ENCODE peak calls at places on chromosomes 1 and 21, in six cellular contexts. One of them, this sample, is unnamed.

GRCh38 chr1:96763514-96763913 is 41.9 kb downstream of the PTBP2 start:
- DNase-seq in neuronal stem cell: no peak
- DNase-seq in H9: no peak
- DNase-seq in trophoblast cell: no peak
- DNase-seq in H1: no peak
- DNase-seq in mesenchymal stem cell: no peak
- DNase-seq in this sample: no peak

GRCh38 chr1:23854568-23854967 is 13.5 kb downstream of the FUCA1 start:
- DNase-seq in neuronal stem cell: no peak
- DNase-seq in H9: no peak
- DNase-seq in trophoblast cell: no peak
- DNase-seq in H1: no peak
- DNase-seq in mesenchymal stem cell: peak; percentile 22
- DNase-seq in this sample: no peak

GRCh38 chr1:94056996-94057395 is 64.0 kb downstream of the ABCA4 start:
- DNase-seq in neuronal stem cell: no peak
- DNase-seq in H9: no peak
- DNase-seq in trophoblast cell: no peak
- DNase-seq in H1: no peak
- DNase-seq in mesenchymal stem cell: no peak
- DNase-seq in this sample: no peak

GRCh38 chr1:158019177-158019868 is 25.9 kb downstream of the KIRREL1 start:
- DNase-seq in neuronal stem cell: peak; percentile 69
- DNase-seq in H9: peak; percentile 82
- DNase-seq in trophoblast cell: peak; percentile 33
- DNase-seq in H1: no peak
- DNase-seq in mesenchymal stem cell: peak; percentile 97
- DNase-seq in this sample: peak; percentile 94

GRCh38 chr1:211830055-211830329 is 571 bp downstream of the LPGAT1 start:
- DNase-seq in neuronal stem cell: peak; percentile 2
- DNase-seq in H9: no peak
- DNase-seq in trophoblast cell: no peak
- DNase-seq in H1: peak; percentile 66
- DNase-seq in mesenchymal stem cell: no peak
- DNase-seq in this sample: no peak

GRCh38 chr1:59179673-59180072 is 117.2 kb upstream of the FGGY start:
- DNase-seq in neuronal stem cell: no peak
- DNase-seq in H9: no peak
- DNase-seq in trophoblast cell: no peak
- DNase-seq in H1: no peak
- DNase-seq in mesenchymal stem cell: no peak
- DNase-seq in this sample: peak; percentile 29

GRCh38 chr1:190494451-190494850 is 16.8 kb upstream of the BRINP3 start:
- DNase-seq in neuronal stem cell: no peak
- DNase-seq in H9: no peak
- DNase-seq in trophoblast cell: no peak
- DNase-seq in H1: no peak
- DNase-seq in mesenchymal stem cell: no peak
- DNase-seq in this sample: no peak

GRCh38 chr1:27049607-27050006 is 37.0 kb upstream of the TENT5B start:
- DNase-seq in neuronal stem cell: no peak
- DNase-seq in H9: peak; percentile 85
- DNase-seq in trophoblast cell: no peak
- DNase-seq in H1: no peak
- DNase-seq in mesenchymal stem cell: no peak
- DNase-seq in this sample: no peak

GRCh38 chr1:52323731-52324130 is 42.3 kb downstream of the CC2D1B start:
- DNase-seq in neuronal stem cell: no peak
- DNase-seq in H9: no peak
- DNase-seq in trophoblast cell: no peak
- DNase-seq in H1: no peak
- DNase-seq in mesenchymal stem cell: no peak
- DNase-seq in this sample: no peak

GRCh38 chr1:30724175-30724574 is 790 bp upstream of the MATN1 start:
- DNase-seq in neuronal stem cell: no peak
- DNase-seq in H9: no peak
- DNase-seq in trophoblast cell: no peak
- DNase-seq in H1: no peak
- DNase-seq in mesenchymal stem cell: no peak
- DNase-seq in this sample: no peak

GRCh38 chr21:35748683-35749314 is 311.5 kb downstream of the SETD4 start:
- DNase-seq in neuronal stem cell: no peak
- DNase-seq in H9: no peak
- DNase-seq in trophoblast cell: no peak
- DNase-seq in H1: no peak
- DNase-seq in mesenchymal stem cell: no peak
- DNase-seq in this sample: no peak

GRCh38 chr1:229408458-229409037 is 25.3 kb downstream of the ACTA1 start:
- DNase-seq in neuronal stem cell: no peak
- DNase-seq in H9: peak; percentile 71
- DNase-seq in trophoblast cell: peak; percentile 99
- DNase-seq in H1: peak; percentile 60
- DNase-seq in mesenchymal stem cell: peak; percentile 16
- DNase-seq in this sample: peak; percentile 7

GRCh38 chr21:44706706-44707615 is 4.4 kb downstream of the TSPEAR start:
- DNase-seq in neuronal stem cell: no peak
- DNase-seq in H9: no peak
- DNase-seq in trophoblast cell: no peak
- DNase-seq in H1: peak; percentile 69
- DNase-seq in mesenchymal stem cell: no peak
- DNase-seq in this sample: no peak

GRCh38 chr1:96845464-96845863 is 123.9 kb downstream of the PTBP2 start:
- DNase-seq in neuronal stem cell: no peak
- DNase-seq in H9: peak; percentile 74
- DNase-seq in trophoblast cell: peak; percentile 9
- DNase-seq in H1: peak; percentile 74
- DNase-seq in mesenchymal stem cell: peak; percentile 17
- DNase-seq in this sample: no peak

GRCh38 chr1:15354580-15354965 is 55.1 kb upstream of the EFHD2 start:
- DNase-seq in neuronal stem cell: no peak
- DNase-seq in H9: no peak
- DNase-seq in trophoblast cell: no peak
- DNase-seq in H1: no peak
- DNase-seq in mesenchymal stem cell: peak; percentile 47
- DNase-seq in this sample: peak; percentile 78

GRCh38 chr1:226671268-226671667 is 67.8 kb downstream of the ITPKB start:
- DNase-seq in neuronal stem cell: no peak
- DNase-seq in H9: no peak
- DNase-seq in trophoblast cell: no peak
- DNase-seq in H1: no peak
- DNase-seq in mesenchymal stem cell: no peak
- DNase-seq in this sample: no peak

GRCh38 chr1:78792756-78793155 is 143.1 kb downstream of the IFI44 start:
- DNase-seq in neuronal stem cell: no peak
- DNase-seq in H9: no peak
- DNase-seq in trophoblast cell: no peak
- DNase-seq in H1: no peak
- DNase-seq in mesenchymal stem cell: no peak
- DNase-seq in this sample: no peak

GRCh38 chr21:18987515-18988026 is 584.0 kb upstream of the TMPRSS15 start:
- DNase-seq in neuronal stem cell: no peak
- DNase-seq in H9: peak; percentile 30
- DNase-seq in trophoblast cell: no peak
- DNase-seq in H1: no peak
- DNase-seq in mesenchymal stem cell: no peak
- DNase-seq in this sample: no peak

GRCh38 chr1:21939650-21940374 is 2.7 kb upstream of the HSPG2 start:
- DNase-seq in neuronal stem cell: no peak
- DNase-seq in H9: no peak
- DNase-seq in trophoblast cell: peak; percentile 95
- DNase-seq in H1: no peak
- DNase-seq in mesenchymal stem cell: peak; percentile 99
- DNase-seq in this sample: peak; percentile 98

GRCh38 chr1:192702212-192702993 is 66.5 kb downstream of the RGS13 start:
- DNase-seq in neuronal stem cell: no peak
- DNase-seq in H9: no peak
- DNase-seq in trophoblast cell: no peak
- DNase-seq in H1: no peak
- DNase-seq in mesenchymal stem cell: peak; percentile 92
- DNase-seq in this sample: peak; percentile 89

GRCh38 chr1:119071321-119071720 is 69.1 kb downstream of the WARS2 start:
- DNase-seq in neuronal stem cell: no peak
- DNase-seq in H9: no peak
- DNase-seq in trophoblast cell: no peak
- DNase-seq in H1: no peak
- DNase-seq in mesenchymal stem cell: no peak
- DNase-seq in this sample: no peak

DNA sequence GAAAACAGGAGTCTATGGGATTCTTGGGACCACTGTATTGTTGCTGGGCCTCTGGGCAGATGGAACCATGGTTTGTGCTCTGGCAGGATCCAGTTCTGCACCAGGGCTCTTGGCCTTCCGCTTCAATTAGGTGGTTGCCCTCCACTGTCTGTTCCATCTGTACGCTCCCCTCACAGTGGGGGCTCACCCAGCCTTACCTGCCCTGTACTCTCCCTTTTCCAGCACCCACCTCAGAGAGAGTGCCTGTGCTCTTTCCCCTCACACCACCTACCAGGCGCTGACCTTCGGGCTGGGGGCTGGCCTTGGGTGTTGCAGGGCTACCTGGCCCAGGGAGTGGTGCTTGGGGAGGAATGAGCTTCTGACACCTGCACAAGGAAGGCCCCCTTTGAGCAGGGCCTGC is 7.5 kb downstream of the PKNOX1 start:
- DNase-seq in neuronal stem cell: no peak
- DNase-seq in H9: no peak
- DNase-seq in trophoblast cell: no peak
- DNase-seq in H1: no peak
- DNase-seq in mesenchymal stem cell: no peak
- DNase-seq in this sample: no peak
- H4K91ac ChIP-seq in neuronal stem cell: no peak overlapping the region
- H4K91ac ChIP-seq in H9: no peak overlapping the region
- H4K91ac ChIP-seq in trophoblast cell: no peak overlapping the region
- H4K91ac ChIP-seq in H1: peak overlapping the region; percentile 92
- H4K91ac ChIP-seq in mesenchymal stem cell: peak overlapping the region; percentile 1
- H4K91ac ChIP-seq in this sample: no peak overlapping the region

GRCh38 chr1:232709339-232709738 is 79.4 kb upstream of the SIPA1L2 start:
- DNase-seq in neuronal stem cell: no peak
- DNase-seq in H9: no peak
- DNase-seq in trophoblast cell: no peak
- DNase-seq in H1: no peak
- DNase-seq in mesenchymal stem cell: peak; percentile 55
- DNase-seq in this sample: peak; percentile 31
- H4K91ac ChIP-seq in neuronal stem cell: no peak overlapping the region
- H4K91ac ChIP-seq in H9: no peak overlapping the region
- H4K91ac ChIP-seq in trophoblast cell: no peak overlapping the region
- H4K91ac ChIP-seq in H1: no peak overlapping the region
- H4K91ac ChIP-seq in mesenchymal stem cell: peak overlapping the region; percentile 18
- H4K91ac ChIP-seq in this sample: no peak overlapping the region

GRCh38 chr1:179372160-179372559 is 6.4 kb downstream of the AXDND1 start:
- DNase-seq in neuronal stem cell: no peak
- DNase-seq in H9: no peak
- DNase-seq in trophoblast cell: no peak
- DNase-seq in H1: no peak
- DNase-seq in mesenchymal stem cell: no peak
- DNase-seq in this sample: no peak
- H4K91ac ChIP-seq in neuronal stem cell: no peak overlapping the region
- H4K91ac ChIP-seq in H9: no peak overlapping the region
- H4K91ac ChIP-seq in trophoblast cell: no peak overlapping the region
- H4K91ac ChIP-seq in H1: no peak overlapping the region
- H4K91ac ChIP-seq in mesenchymal stem cell: no peak overlapping the region
- H4K91ac ChIP-seq in this sample: no peak overlapping the region

DNA sequence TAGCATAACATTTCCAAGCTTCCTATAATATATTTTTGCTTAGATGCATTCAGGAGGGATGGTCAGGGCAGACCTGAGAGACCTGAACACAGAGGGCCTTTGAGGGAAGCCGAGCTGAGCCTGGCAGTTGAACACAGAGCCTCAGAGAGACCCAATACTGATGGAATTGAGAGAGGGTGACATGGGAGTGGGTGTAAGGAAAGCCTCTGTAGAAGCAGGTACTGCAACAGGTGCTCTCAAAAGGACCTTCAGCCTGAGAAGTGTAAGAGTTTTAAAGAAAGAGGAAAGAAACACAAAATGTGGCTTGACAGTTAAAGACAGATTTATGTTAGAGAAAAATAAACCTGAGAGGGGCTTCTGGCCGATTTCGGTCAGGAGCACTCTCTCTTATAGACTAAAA is 73.9 kb upstream of the PGBD5 start:
- DNase-seq in neuronal stem cell: no peak
- DNase-seq in H9: no peak
- DNase-seq in trophoblast cell: no peak
- DNase-seq in H1: no peak
- DNase-seq in mesenchymal stem cell: no peak
- DNase-seq in this sample: no peak
- H4K91ac ChIP-seq in neuronal stem cell: no peak overlapping the region
- H4K91ac ChIP-seq in H9: no peak overlapping the region
- H4K91ac ChIP-seq in trophoblast cell: no peak overlapping the region
- H4K91ac ChIP-seq in H1: no peak overlapping the region
- H4K91ac ChIP-seq in mesenchymal stem cell: no peak overlapping the region
- H4K91ac ChIP-seq in this sample: no peak overlapping the region

GRCh38 chr21:28256420-28256831 is 736.3 kb downstream of the LTN1 start:
- DNase-seq in neuronal stem cell: no peak
- DNase-seq in H9: no peak
- DNase-seq in trophoblast cell: no peak
- DNase-seq in H1: no peak
- DNase-seq in mesenchymal stem cell: peak; percentile 50
- DNase-seq in this sample: peak; percentile 42

GRCh38 chr21:28253378-28253777 is 739.3 kb downstream of the LTN1 start:
- DNase-seq in neuronal stem cell: no peak
- DNase-seq in H9: no peak
- DNase-seq in trophoblast cell: no peak
- DNase-seq in H1: no peak
- DNase-seq in mesenchymal stem cell: peak; percentile 57
- DNase-seq in this sample: peak; percentile 62

GRCh38 chr21:28257276-28257675 is 735.4 kb downstream of the LTN1 start:
- DNase-seq in neuronal stem cell: no peak
- DNase-seq in H9: no peak
- DNase-seq in trophoblast cell: no peak
- DNase-seq in H1: no peak
- DNase-seq in mesenchymal stem cell: peak; percentile 45
- DNase-seq in this sample: no peak

GRCh38 chr21:28252923-28253322 is 739.8 kb downstream of the LTN1 start:
- DNase-seq in neuronal stem cell: no peak
- DNase-seq in H9: no peak
- DNase-seq in trophoblast cell: no peak
- DNase-seq in H1: no peak
- DNase-seq in mesenchymal stem cell: peak; percentile 45
- DNase-seq in this sample: no peak

DNA sequence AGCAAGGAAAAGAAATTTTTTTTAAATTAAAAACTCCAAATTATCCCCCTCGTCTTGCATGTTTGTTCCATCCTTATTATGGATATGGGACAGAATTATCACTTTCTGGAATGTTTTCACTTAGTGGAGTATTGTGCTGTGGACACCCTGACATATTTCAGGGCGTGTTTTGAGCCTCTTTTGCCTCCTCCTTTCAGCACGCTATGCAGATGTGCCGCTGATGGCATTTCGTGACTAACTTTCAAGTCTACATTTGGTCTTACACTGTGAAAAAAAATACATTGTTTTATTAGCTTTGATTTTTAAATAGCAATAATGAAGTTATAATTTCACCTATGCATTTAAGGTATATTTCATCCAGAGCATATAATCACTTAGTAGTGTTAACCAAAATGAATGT is 738.7 kb downstream of the LTN1 start:
- DNase-seq in neuronal stem cell: no peak
- DNase-seq in H9: no peak
- DNase-seq in trophoblast cell: no peak
- DNase-seq in H1: no peak
- DNase-seq in mesenchymal stem cell: no peak
- DNase-seq in this sample: no peak
- H4K91ac ChIP-seq in neuronal stem cell: no peak overlapping the region
- H4K91ac ChIP-seq in H9: no peak overlapping the region
- H4K91ac ChIP-seq in trophoblast cell: peak overlapping the region; percentile 68
- H4K91ac ChIP-seq in H1: no peak overlapping the region
- H4K91ac ChIP-seq in mesenchymal stem cell: no peak overlapping the region
- H4K91ac ChIP-seq in this sample: peak overlapping the region; percentile 90